ENCODE peak calls at places on chromosomes 4 and X, in five cellular contexts. Q is NCI-H2081; G is stimulated activated CD8-positive, alpha-beta memory T cell treated with anti-CD3 and anti-CD28 coated beads, Interleukin-4, amount 100 ng/mL, for 4 hours; C is iris pigment epithelial cell; M is activated T-cell treated with anti-CD3 and anti-CD28 coated beads, Interleukin-2, amount 50 U/mL, for 48 hours. X is an unnamed sample.

GRCh38 chrX:555589-556220 is 74.9 kb upstream of the SHOX start:
- DNase-seq in Q (no peak), G (no peak), C (no peak), M (no peak), X (no peak)

GRCh38 chr4:77854431-77855111 is 8.1 kb upstream of the MRPL1 start:
- DNase-seq in Q (no peak), G (no peak), C (no peak), M (no peak), X (peak; percentile 24)

GRCh38 chrX:37958493-37959211 is 47.7 kb upstream of the SYTL5 start:
- DNase-seq in Q (no peak), G (no peak), C (peak; percentile 14), M (no peak), X (no peak)

GRCh38 chr4:98851806-98852205 is 77.1 kb downstream of the EIF4E start:
- DNase-seq in Q (no peak), G (no peak), C (peak; percentile 76), M (no peak), X (no peak)

GRCh38 chr4:139030614-139031235 is 15.1 kb downstream of the NOCT start:
- DNase-seq in Q (peak; percentile 68), G (peak; percentile 54), C (peak; percentile 78), M (peak; percentile 70), X (peak; percentile 64)

GRCh38 chr4:56118055-56118454 is 169.3 kb downstream of the CEP135 start:
- DNase-seq in Q (no peak), G (no peak), C (no peak), M (no peak), X (no peak)

GRCh38 chrX:17634542-17635207 is 102.6 kb upstream of the SCML1 start:
- DNase-seq in Q (peak; percentile 50), G (no peak), C (no peak), M (no peak), X (no peak)

GRCh38 chr4:24583451-24584174 is 741 bp downstream of the DHX15 start:
- DNase-seq in Q (peak; percentile 60), G (peak; percentile 21), C (peak; percentile 44), M (peak; percentile 66), X (peak; percentile 57)

GRCh38 chr4:76831475-76832390 is 66.2 kb downstream of the SOWAHB start:
- DNase-seq in Q (no peak), G (no peak), C (peak; percentile 20), M (no peak), X (no peak)

GRCh38 chrX:153609917-153610833 is 11.2 kb upstream of the CCNQ start:
- DNase-seq in Q (peak; percentile 56), G (peak; percentile 47), C (peak; percentile 60), M (peak; percentile 82), X (peak; percentile 80)

GRCh38 chrX:107823456-107823855 is 2.2 kb upstream of the MID2 start:
- DNase-seq in Q (no peak), G (no peak), C (peak; percentile 92), M (no peak), X (no peak)

GRCh38 chrX:109484886-109485285 is 3.0 kb upstream of the GUCY2F start:
- DNase-seq in Q (no peak), G (no peak), C (no peak), M (no peak), X (no peak)

GRCh38 chr4:6777636-6778281 is 4.8 kb upstream of the KIAA0232 start:
- DNase-seq in Q (no peak), G (no peak), C (no peak), M (no peak), X (peak; percentile 22)

GRCh38 chrX:1391370-1391706 is 575 bp downstream of the SLC25A6 start:
- DNase-seq in Q (no peak), G (peak; percentile 83), C (no peak), M (no peak), X (no peak)

GRCh38 chrX:115459883-115460564 is 101.0 kb upstream of the PLS3 start:
- DNase-seq in Q (no peak), G (no peak), C (peak; percentile 35), M (no peak), X (no peak)

GRCh38 chrX:40953369-40953768 is 131.9 kb upstream of the USP9X start:
- DNase-seq in Q (no peak), G (no peak), C (no peak), M (no peak), X (no peak)

GRCh38 chrX:106894978-106895452 is 8.1 kb downstream of the RIPPLY1 start:
- DNase-seq in Q (no peak), G (no peak), C (peak; percentile 80), M (no peak), X (no peak)

GRCh38 chr4:67721770-67722597 is 21.0 kb upstream of the UBA6 start:
- DNase-seq in Q (no peak), G (no peak), C (peak; percentile 76), M (no peak), X (no peak)

X was measured in stimulated activated naive CD8-positive, alpha-beta T cell treated with anti-CD3 and anti-CD28 coated beads, Interleukin-15, Interleukin-2, amounts not matched to agents 100 U/mL and 50 U/mL, for 24 hours.